ENCODE peak calls at places on chromosomes 13 and 19, in four cellular contexts. A is prostate gland; J is stimulated activated naive CD4-positive, alpha-beta T cell; E is HEK293T. X is an unnamed sample.
A peak's percentile ranks its signal among the peaks of the same experiment; 100 is the strongest.

GRCh38 chr13:98480915-98481510 is 95.9 kb downstream of the STK24 start:
- DNase-seq in A (no peak), J (no peak), E (no peak), X (no peak)

GRCh38 chr13:74288361-74288911 is 154.2 kb upstream of the KLF12 start:
- DNase-seq in A (peak; percentile 21), J (peak; percentile 21), E (peak; percentile 34), X (peak; percentile 66)

GRCh38 chr13:42174344-42175162 is 97.4 kb upstream of the AKAP11 start:
- DNase-seq in A (no peak), J (no peak), E (no peak), X (peak; percentile 81)

GRCh38 chr19:41637484-41637883 is 10.6 kb upstream of the CEACAM4 start:
- DNase-seq in A (no peak), J (no peak), E (no peak), X (no peak)

GRCh38 chr19:876089-876488 is 16.6 kb downstream of the CFD start:
- DNase-seq in A (no peak), J (no peak), E (no peak), X (no peak)

GRCh38 chr13:95710313-95710712 is 33.4 kb downstream of the DNAJC3 start:
- DNase-seq in A (no peak), J (no peak), E (no peak), X (peak; percentile 60)

GRCh38 chr13:50993371-50993770 is 83.8 kb downstream of the RNASEH2B start:
- DNase-seq in A (no peak), J (no peak), E (no peak), X (no peak)

GRCh38 chr13:40503966-40504591 is 162.4 kb downstream of the FOXO1 start:
- DNase-seq in A (no peak), J (no peak), E (no peak), X (peak; percentile 92)

GRCh38 chr13:30880756-30881155 is 25.3 kb upstream of the MEDAG start:
- DNase-seq in A (no peak), J (no peak), E (no peak), X (peak; percentile 88)

GRCh38 chr13:45325806-45326205 is 15.2 kb downstream of the TPT1 start:
- DNase-seq in A (no peak), J (no peak), E (no peak), X (peak; percentile 84)

GRCh38 chr19:54521022-54521859 is 18.6 kb downstream of the LAIR2 start:
- DNase-seq in A (no peak), J (no peak), E (no peak), X (no peak)

GRCh38 chr19:41997121-41997850 is 3.3 kb upstream of the ATP1A3 start:
- DNase-seq in A (peak; percentile 24), J (peak; percentile 24), E (peak; percentile 72), X (peak; percentile 48)

GRCh38 chr19:57830071-57830602 is at the start of gene ZNF587B:
- DNase-seq in A (peak; percentile 35), J (peak; percentile 3), E (peak; percentile 13), X (peak; percentile 25)

GRCh38 chr13:51523082-51523518 is 61.2 kb upstream of the WDFY2 start:
- DNase-seq in A (peak; percentile 25), J (no peak), E (no peak), X (peak; percentile 82)

GRCh38 chr19:41588497-41589209 is 12.7 kb downstream of the CEACAM21 start:
- DNase-seq in A (no peak), J (no peak), E (peak; percentile 34), X (peak; percentile 44)

GRCh38 chr19:18533058-18533457 is 10.3 kb downstream of the FKBP8 start:
- DNase-seq in A (no peak), J (no peak), E (no peak), X (no peak)

GRCh38 chr13:26658491-26658890 is 101.0 kb downstream of the WASF3 start:
- DNase-seq in A (no peak), J (no peak), E (no peak), X (no peak)

GRCh38 chr19:3369337-3370213 is 3.2 kb downstream of the NFIC start:
- DNase-seq in A (peak; percentile 72), J (no peak), E (no peak), X (peak; percentile 60)

GRCh38 chr19:14031719-14032480 is at the start of gene IL27RA:
- DNase-seq in A (peak; percentile 26), J (peak; percentile 79), E (peak; percentile 64), X (peak; percentile 51)

GRCh38 chr13:90154311-90154960 is 1193.1 kb upstream of the MIR17HG start:
- DNase-seq in A (no peak), J (no peak), E (no peak), X (peak; percentile 25)

GRCh38 chr13:88823114-88823513 is 1151.9 kb downstream of the SLITRK5 start:
- DNase-seq in A (no peak), J (no peak), E (no peak), X (no peak)